ENCODE peak calls at places on chromosomes 4 and X, in seven cellular contexts. V, U, G, L, J, D and N are unnamed samples.

GRCh38 chrX:118066867-118067515 is 49.6 kb downstream of the KLHL13 start:
- DNase-seq in G (no peak), D (no peak), L (no peak), J (no peak), V (no peak), U (no peak), N (no peak)

GRCh38 chr4:139815646-139816601 is 150.3 kb downstream of the MGST2 start:
- DNase-seq in J (no peak), L (peak; percentile 81), U (peak; percentile 83), G (no peak), D (peak; percentile 71), V (peak; percentile 69), N (peak; percentile 76)

GRCh38 chrX:139388234-139388633 is 142.3 kb upstream of the F9 start:
- DNase-seq in V (no peak), U (no peak), L (no peak), D (no peak), G (no peak), J (no peak), N (no peak)

GRCh38 chr4:14178421-14178820 is 550.9 kb upstream of the BOD1L1 start:
- DNase-seq in V (no peak), J (no peak), G (no peak), U (peak; percentile 66), L (peak; percentile 37), D (peak; percentile 54), N (no peak)

GRCh38 chrX:10617964-10618342 is 2.4 kb downstream of the MID1 start:
- DNase-seq in V (no peak), L (no peak), U (no peak), J (peak; percentile 33), G (peak; percentile 73), D (peak; percentile 62), N (no peak)

GRCh38 chr4:44326716-44327115 is 121.9 kb downstream of the KCTD8 start:
- DNase-seq in V (no peak), U (no peak), J (no peak), G (no peak), D (no peak), L (no peak), N (no peak)

GRCh38 chr4:4494882-4495281 is 47.0 kb downstream of the STX18 start:
- DNase-seq in D (no peak), U (no peak), V (no peak), G (no peak), J (no peak), L (no peak), N (no peak)

GRCh38 chr4:71711044-71711984 is 72.6 kb downstream of the GC start:
- DNase-seq in L (no peak), J (no peak), G (no peak), D (no peak), U (no peak), V (no peak), N (no peak)